ENCODE peak calls at places on chromosomes 13 and 19, in seven cellular contexts. S is heart left ventricle, C is HuH-7.5, N is Panc1, R is NCI-H510A, Y is neural crest cell, K is transverse colon. I is an unnamed sample.

GRCh38 chr13:113297370-113297871 is 382 bp downstream of the LAMP1 start:
- DNase-seq in C (no peak), K (peak; percentile 26), R (no peak), Y (no peak), S (no peak), N (no peak), I (peak; percentile 47)

GRCh38 chr19:55256562-55257460 is 2.0 kb downstream of the PPP6R1 start:
- DNase-seq in C (no peak), N (no peak), K (no peak), Y (no peak), S (no peak), R (no peak), I (no peak)

GRCh38 chr19:33251076-33251475 is 25.4 kb upstream of the SLC7A10 start:
- DNase-seq in R (no peak), C (no peak), K (no peak), Y (no peak), N (no peak), S (peak; percentile 7), I (no peak)

GRCh38 chr13:70630247-70630646 is 522.0 kb upstream of the KLHL1 start:
- DNase-seq in R (no peak), N (no peak), Y (no peak), C (no peak), K (no peak), S (no peak), I (peak; percentile 85)

GRCh38 chr19:48468806-48469055 is 438 bp upstream of the CYTH2 start:
- DNase-seq in C (no peak), S (no peak), Y (no peak), N (no peak), R (no peak), K (no peak), I (no peak)

GRCh38 chr13:106296723-106297122 is 238.7 kb downstream of the EFNB2 start:
- DNase-seq in N (no peak), C (no peak), Y (no peak), K (no peak), R (no peak), S (no peak), I (no peak)

GRCh38 chr13:41496420-41497234 is 39.3 kb downstream of the RGCC start:
- DNase-seq in S (no peak), N (no peak), R (no peak), Y (no peak), K (no peak), C (no peak), I (no peak)

GRCh38 chr19:17468302-17469091 is 1.8 kb upstream of the SLC27A1 start:
- DNase-seq in N (no peak), K (peak; percentile 38), R (no peak), S (peak; percentile 93), C (no peak), Y (no peak), I (peak; percentile 48)

GRCh38 chr19:19552811-19553210 is 14.7 kb downstream of the CILP2 start:
- DNase-seq in R (no peak), S (no peak), K (peak; percentile 42), C (peak; percentile 98), Y (peak; percentile 63), N (no peak), I (peak; percentile 67)

GRCh38 chr19:1177322-1178114 is 3.5 kb upstream of the SBNO2 start:
- DNase-seq in S (peak; percentile 29), N (no peak), R (no peak), Y (no peak), K (no peak), C (no peak), I (no peak)

GRCh38 chr19:39403331-39404312 is 3.0 kb upstream of the ZFP36 start:
- DNase-seq in K (peak; percentile 99), N (peak; percentile 100), S (peak; percentile 99), C (no peak), Y (peak; percentile 46), R (peak; percentile 78), I (peak; percentile 84)

I was measured in ELF-1.